ENCODE peak calls at places on chromosomes 3 and 15, in six cellular contexts. M is hepatocyte, I is HCT116, L is OCI-LY7, E is GM23338, C is GM23248. F is an unnamed sample.

GRCh38 chr3:32391643-32392529 is at the start of gene CMTM7:
- DNase-seq in I (peak), M (peak), E (peak), L (peak), C (peak), F (peak)

GRCh38 chr3:123286308-123287023 is 84.7 kb downstream of the SEC22A start:
- DNase-seq in L (peak), I (peak), E (peak), C (peak), M (peak), F (peak)

GRCh38 chr3:128745742-128746141 is 19.8 kb downstream of the RAB7A start:
- DNase-seq in L (no peak), C (no peak), I (no peak), E (peak), M (no peak), F (no peak)

GRCh38 chr3:67000006-67000405 is 1.9 kb downstream of the KBTBD8 start:
- DNase-seq in M (no peak), L (peak), C (peak), I (no peak), E (no peak), F (peak)

GRCh38 chr15:69794643-69795461 is 302.9 kb downstream of the TLE3 start:
- DNase-seq in E (peak), I (peak), C (peak), M (no peak), L (no peak), F (no peak)

GRCh38 chr3:142657033-142657432 is 60.8 kb downstream of the PLS1 start:
- DNase-seq in M (no peak), I (no peak), E (peak), L (no peak), C (no peak), F (no peak)

GRCh38 chr3:28139288-28139687 is 102.1 kb upstream of the CMC1 start:
- DNase-seq in I (no peak), C (no peak), E (no peak), M (peak), L (no peak), F (no peak)

GRCh38 chr15:78880828-78881227 is 8.1 kb downstream of the MORF4L1 start:
- DNase-seq in M (no peak), C (peak), E (no peak), I (no peak), L (no peak), F (no peak)

GRCh38 chr15:63015618-63016017 is 26.9 kb upstream of the TPM1 start:
- DNase-seq in E (no peak), L (no peak), I (no peak), C (peak), M (no peak), F (no peak)

GRCh38 chr15:94387854-94388441 is 156.6 kb downstream of the MCTP2 start:
- DNase-seq in I (no peak), L (peak), C (no peak), E (no peak), M (no peak), F (peak)

GRCh38 chr15:31457631-31458526 is 131.2 kb downstream of the KLF13 start:
- DNase-seq in C (peak), I (no peak), L (peak), E (no peak), M (no peak), F (no peak)

GRCh38 chr3:65914032-65914739 is 124.5 kb downstream of the MAGI1 start:
- DNase-seq in M (no peak), C (no peak), I (no peak), L (no peak), E (peak), F (no peak)

GRCh38 chr3:131242201-131242600 is 139.4 kb upstream of the NUDT16 start:
- DNase-seq in I (no peak), L (no peak), E (no peak), M (no peak), C (peak), F (no peak)

GRCh38 chr3:4601926-4602325 is 108.8 kb downstream of the ITPR1 start:
- DNase-seq in M (no peak), E (no peak), C (peak), L (no peak), I (no peak), F (peak)

GRCh38 chr3:31013843-31014242 is 119.4 kb upstream of the GADL1 start:
- DNase-seq in I (no peak), E (no peak), L (no peak), M (no peak), C (peak), F (no peak)

GRCh38 chr3:12350151-12350813 is 61.4 kb downstream of the PPARG start:
- DNase-seq in I (no peak), C (no peak), M (no peak), L (no peak), E (no peak), F (no peak)

GRCh38 chr15:69279636-69280035 is 19.1 kb upstream of the PAQR5 start:
- DNase-seq in E (no peak), C (no peak), I (no peak), M (no peak), L (no peak), F (no peak)

GRCh38 chr15:64209680-64210334 is 47.0 kb upstream of the PPIB start:
- DNase-seq in E (peak), C (peak), L (peak), I (peak), M (peak), F (peak)

GRCh38 chr3:21216598-21216997 is 534.4 kb downstream of the ZNF385D start:
- DNase-seq in I (no peak), C (peak), E (peak), L (no peak), M (no peak), F (no peak)

GRCh38 chr3:82643948-82644347 is 882.5 kb upstream of the GBE1 start:
- DNase-seq in M (no peak), I (no peak), C (no peak), E (peak), L (peak), F (peak)

GRCh38 chr3:79041621-79042020 is 726.2 kb downstream of the ROBO1 start:
- DNase-seq in M (no peak), I (no peak), L (no peak), E (no peak), C (no peak), F (no peak)

GRCh38 chr15:43095243-43095642 is 10.6 kb downstream of the UBR1 start:
- DNase-seq in L (no peak), M (peak), C (peak), E (no peak), I (no peak), F (no peak)

GRCh38 chr15:70806992-70807712 is 43.8 kb upstream of the UACA start:
- DNase-seq in C (no peak), M (no peak), E (no peak), L (no peak), I (no peak), F (no peak)

GRCh38 chr3:153080778-153081240 is 81.2 kb upstream of the RAP2B start:
- DNase-seq in M (no peak), I (no peak), L (no peak), E (no peak), C (no peak), F (no peak)

GRCh38 chr3:189664311-189664710 is 33.1 kb downstream of the TP63 start:
- DNase-seq in I (no peak), E (no peak), C (peak), L (no peak), M (peak), F (no peak)

GRCh38 chr3:4492240-4493007 is 724 bp upstream of the ITPR1 start:
- DNase-seq in E (peak), L (peak), C (peak), M (peak), I (no peak), F (peak)

GRCh38 chr15:99683000-99683670 is 50.1 kb downstream of the LYSMD4 start:
- DNase-seq in M (no peak), L (peak), E (no peak), C (peak), I (no peak), F (no peak)

GRCh38 chr3:138479355-138479964 is 45.0 kb downstream of the ESYT3 start:
- DNase-seq in E (peak), L (peak), M (peak), I (peak), C (peak), F (peak)

GRCh38 chr3:146709969-146710368 is 104.8 kb upstream of the PLSCR5 start:
- DNase-seq in I (no peak), C (no peak), M (no peak), L (no peak), E (no peak), F (no peak)

DNA sequence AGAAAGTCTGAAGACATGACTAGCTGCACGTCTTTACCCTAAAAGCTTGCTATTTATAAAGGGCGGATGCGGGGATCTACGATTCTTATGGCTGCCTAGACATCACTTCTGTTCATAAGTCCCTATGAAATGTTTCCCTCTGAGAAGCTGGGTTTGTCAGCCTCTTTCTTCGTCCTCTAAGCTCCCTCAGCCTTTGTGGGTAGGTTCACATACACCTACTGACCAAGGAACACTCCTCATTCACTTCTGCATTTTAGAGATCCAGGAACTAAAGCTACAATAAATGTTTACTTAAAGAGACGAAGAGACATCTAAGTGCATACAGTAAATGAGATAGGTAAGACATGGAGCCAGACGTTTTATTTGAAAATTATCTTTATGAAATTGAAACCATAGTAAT is 16.7 kb upstream of the RAMAC start:
- DNase-seq in L (no peak), M (no peak), I (no peak), C (no peak), E (no peak), F (no peak)
- TF ChIP-seq EZH2phosphoT487 in L (no peak), M (no peak), I (no peak), C (no peak), E (no peak), F (no peak)

GRCh38 chr3:25572919-25573385 is 91.8 kb downstream of the TOP2B start:
- DNase-seq in E (no peak), I (no peak), L (no peak), C (peak), M (no peak), F (no peak)
- H3K4me3 ChIP-seq in E (no peak), I (no peak), L (no peak), C (no peak), M (no peak), F (no peak)

GRCh38 chr15:85762756-85763127 is 32.0 kb downstream of the KLHL25 start:
- DNase-seq in E (no peak), M (no peak), L (no peak), I (no peak), C (no peak), F (no peak)
- TF ChIP-seq EZH2phosphoT487 in E (no peak), M (no peak), L (no peak), I (no peak), C (no peak), F (no peak)

GRCh38 chr3:159131376-159131775 is 329.5 kb downstream of the MFSD1 start:
- DNase-seq in I (no peak), C (no peak), E (no peak), M (no peak), L (no peak), F (no peak)
- H3K4me3 ChIP-seq in I (no peak), C (no peak), E (no peak), M (no peak), L (no peak), F (no peak)

GRCh38 chr3:48434591-48435222 is 4.8 kb upstream of the PLXNB1 start:
- DNase-seq in M (no peak), I (no peak), C (no peak), E (no peak), L (no peak), F (no peak)
- TF ChIP-seq EZH2phosphoT487 in M (no peak), I (no peak), C (no peak), E (no peak), L (no peak), F (no peak)

GRCh38 chr3:183987014-183987600 is 30.6 kb downstream of the ABCC5 start:
- DNase-seq in C (no peak), M (no peak), E (no peak), I (no peak), L (no peak), F (no peak)
- H3K4me3 ChIP-seq in C (no peak), M (no peak), E (no peak), I (no peak), L (no peak), F (no peak)

GRCh38 chr3:15280853-15281532 is 51.4 kb downstream of the SH3BP5 start:
- DNase-seq in I (no peak), L (no peak), M (peak), E (no peak), C (no peak), F (no peak)
- TF ChIP-seq EZH2phosphoT487 in I (no peak), L (no peak), M (no peak), E (no peak), C (no peak), F (no peak)

DNA sequence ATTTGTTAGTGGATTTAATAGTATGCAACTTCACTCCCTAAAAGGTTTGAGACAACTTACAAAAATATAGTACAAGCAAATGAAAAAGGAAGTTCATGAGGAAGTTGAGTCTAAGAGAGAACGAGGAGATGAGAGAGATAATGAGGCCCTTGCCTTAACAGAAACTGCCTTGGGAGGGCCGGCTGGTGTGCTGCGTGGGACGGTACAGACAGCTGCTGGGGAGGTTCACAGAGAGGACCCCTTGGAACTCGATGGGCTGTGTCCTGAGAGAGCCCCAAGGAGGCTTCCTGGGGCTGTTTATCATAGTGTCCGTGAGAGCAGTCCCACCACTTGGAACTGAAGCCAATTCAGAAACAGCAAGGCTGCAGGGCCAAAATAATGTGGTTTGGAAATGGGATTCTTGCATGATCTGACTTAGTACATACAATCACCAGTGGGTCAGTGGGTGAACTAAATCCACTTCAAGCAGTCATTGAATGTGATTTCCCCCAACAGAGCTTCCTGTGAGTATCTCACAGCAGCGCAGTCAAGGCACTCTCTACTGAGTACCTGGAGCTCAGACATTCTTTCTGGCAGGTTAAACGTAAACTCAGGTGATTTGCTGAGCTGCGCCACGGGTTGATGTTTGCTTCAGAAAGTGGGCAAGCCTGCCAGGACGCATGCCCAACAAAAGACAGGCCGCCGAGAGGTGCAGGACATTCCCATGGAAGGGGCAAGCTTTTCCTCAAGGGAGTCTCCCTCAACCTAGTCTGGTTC is 90.8 kb downstream of the CRTC3 start:
- DNase-seq in I (no peak), E (no peak), M (no peak), L (peak), C (no peak), F (no peak)
- H3K4me3 ChIP-seq in I (no peak), E (no peak), M (no peak), L (no peak), C (no peak), F (no peak)

GRCh38 chr3:39668420-39668819 is 141.0 kb upstream of the MYRIP start:
- DNase-seq in E (peak), M (peak), L (peak), I (peak), C (peak), F (peak)
- TF ChIP-seq EZH2phosphoT487 in E (no peak), M (no peak), L (no peak), I (no peak), C (no peak), F (no peak)